ENCODE peak calls at places on chromosomes 2 and 18, in six cellular contexts. V is cardiac muscle cell; K is MM.1S; C is kidney epithelial cell; U is CD8-positive, alpha-beta T cell; E is HFF-Myc. N is an unnamed sample.

GRCh38 chr2:72326759-72327158 is 179.1 kb upstream of the CYP26B1 start:
- DNase-seq in E (no peak), V (no peak), U (no peak), C (no peak), K (no peak), N (no peak)

GRCh38 chr2:231614559-231615057 is 21.9 kb downstream of the TEX44 start:
- DNase-seq in E (no peak), K (no peak), C (no peak), V (no peak), U (peak), N (no peak)

GRCh38 chr2:188524519-188525113 is 232.9 kb downstream of the GULP1 start:
- DNase-seq in K (peak), U (no peak), V (peak), C (no peak), E (peak), N (peak)

GRCh38 chr2:8567469-8568108 is 114.3 kb upstream of the ID2 start:
- DNase-seq in K (no peak), C (no peak), V (no peak), E (no peak), U (no peak), N (peak)

GRCh38 chr2:181570059-181570458 is 86.8 kb downstream of the CERKL start:
- DNase-seq in E (no peak), K (no peak), V (no peak), C (no peak), U (no peak), N (no peak)

GRCh38 chr2:127066942-127067341 is 40.0 kb downstream of the BIN1 start:
- DNase-seq in C (no peak), U (no peak), V (no peak), K (no peak), E (no peak), N (no peak)

GRCh38 chr2:211103989-211104388 is 547.6 kb downstream of the CPS1 start:
- DNase-seq in K (no peak), U (no peak), V (no peak), E (no peak), C (no peak), N (no peak)

GRCh38 chr2:158518083-158518482 is 61.3 kb downstream of the PKP4 start:
- DNase-seq in C (no peak), K (no peak), E (no peak), V (no peak), U (no peak), N (no peak)

GRCh38 chr2:172223601-172224054 is 120.9 kb upstream of the DLX2 start:
- DNase-seq in U (no peak), V (no peak), K (no peak), E (no peak), C (no peak), N (no peak)

GRCh38 chr18:39845086-39845485 is 2109.9 kb upstream of the PIK3C3 start:
- DNase-seq in K (no peak), U (no peak), V (no peak), E (no peak), C (no peak), N (no peak)

GRCh38 chr2:160388464-160389263 is 104.9 kb downstream of the RBMS1 start:
- DNase-seq in K (no peak), U (peak), E (no peak), V (no peak), C (no peak), N (no peak)

GRCh38 chr18:2337552-2338141 is 233.7 kb downstream of the METTL4 start:
- DNase-seq in V (no peak), U (peak), K (peak), C (no peak), E (peak), N (no peak)

GRCh38 chr18:47512056-47512455 is 260.6 kb upstream of the SKOR2 start:
- DNase-seq in K (no peak), C (no peak), V (no peak), U (no peak), E (no peak), N (no peak)
- H3K4me3 ChIP-seq in K (no peak), C (no peak), V (no peak), U (no peak), E (no peak), N (no peak)

GRCh38 chr2:122520212-122520611 is 764.8 kb downstream of the TSN start:
- DNase-seq in E (no peak), V (no peak), K (no peak), U (no peak), C (no peak), N (no peak)

GRCh38 chr2:122519806-122520205 is 764.4 kb downstream of the TSN start:
- DNase-seq in E (no peak), K (no peak), C (no peak), U (no peak), V (no peak), N (no peak)

GRCh38 chr2:122515731-122516130 is 760.3 kb downstream of the TSN start:
- DNase-seq in K (no peak), U (no peak), V (no peak), E (no peak), C (no peak), N (no peak)

GRCh38 chr2:122516775-122517174 is 761.3 kb downstream of the TSN start:
- DNase-seq in V (no peak), K (no peak), C (no peak), U (no peak), E (no peak), N (no peak)

GRCh38 chr2:122519366-122519765 is 763.9 kb downstream of the TSN start:
- DNase-seq in U (no peak), C (no peak), V (no peak), E (no peak), K (peak), N (no peak)
- TF ChIP-seq CTCF in U (no peak), C (peak), V (peak), E (no peak), K (peak), N (no peak)

GRCh38 chr2:19359021-19359357 is 566 bp upstream of the OSR1 start:
- DNase-seq in V (no peak), U (no peak), C (no peak), E (no peak), K (no peak), N (no peak)
- H3K4me3 ChIP-seq in V (peak), U (no peak), C (peak), E (peak), K (peak), N (peak)

GRCh38 chr2:2291500-2292260 is 39.4 kb downstream of the MYT1L start:
- DNase-seq in C (no peak), E (no peak), U (no peak), K (no peak), V (peak), N (no peak)
- TF ChIP-seq CTCF in C (peak), E (no peak), U (no peak), K (no peak), V (no peak), N (peak)

DNA sequence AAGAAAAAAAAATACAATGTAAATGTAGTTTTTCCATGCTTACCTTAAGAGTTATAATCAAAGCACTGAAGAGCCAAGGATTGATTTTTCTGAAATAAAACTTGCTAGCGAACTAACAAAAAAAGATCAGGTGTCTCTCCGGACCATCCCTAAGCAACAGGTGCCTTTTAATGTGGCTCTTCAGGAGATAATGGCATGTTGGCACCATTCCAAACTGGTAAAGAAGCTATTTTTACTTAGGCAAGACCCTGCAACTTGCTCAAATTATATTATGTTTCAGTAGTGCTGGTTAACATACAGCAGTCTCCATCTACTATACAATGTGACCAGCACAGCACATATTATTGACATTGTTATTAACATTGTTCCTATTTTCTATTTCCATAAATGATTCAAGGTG is 2.3 kb upstream of the GCC2 start:
- DNase-seq in V (no peak), C (no peak), E (no peak), K (no peak), U (no peak), N (no peak)
- H3K4me3 ChIP-seq in V (no peak), C (no peak), E (no peak), K (no peak), U (no peak), N (no peak)

GRCh38 chr18:36761186-36761698 is 67.6 kb downstream of the TPGS2 start:
- DNase-seq in U (no peak), E (no peak), C (no peak), V (no peak), K (no peak), N (no peak)
- TF ChIP-seq CTCF in U (no peak), E (no peak), C (no peak), V (peak), K (no peak), N (no peak)

N was measured in AG04449.